ENCODE peak calls at places on chromosome 9, in five cellular contexts. R is CD4-positive, alpha-beta memory T cell; V is AG10803; H is NCI-H1436; Q is T-helper 9 cell. E is an unnamed sample.

GRCh38 chr9:121499427-121500164 is at the start of gene GGTA1:
- DNase-seq in R (no peak), V (peak), H (peak), Q (no peak), E (no peak)

GRCh38 chr9:70257991-70258691 is 637 bp upstream of the SMC5 start:
- DNase-seq in R (no peak), V (peak), H (peak), Q (no peak), E (no peak)

GRCh38 chr9:113310538-113310937 is 7.4 kb upstream of the RNF183 start:
- DNase-seq in R (no peak), V (peak), H (no peak), Q (no peak), E (no peak)

GRCh38 chr9:79264511-79265448 is 307.0 kb upstream of the TLE4 start:
- DNase-seq in R (no peak), V (peak), H (peak), Q (no peak), E (no peak)

GRCh38 chr9:121472361-121472910 is 27.2 kb downstream of the GGTA1 start:
- DNase-seq in R (no peak), V (no peak), H (no peak), Q (no peak), E (no peak)

GRCh38 chr9:97594414-97594921 is 38.7 kb downstream of the TSTD2 start:
- DNase-seq in R (no peak), V (no peak), H (no peak), Q (no peak), E (no peak)

GRCh38 chr9:81601639-81602623 is 87.4 kb downstream of the TLE1 start:
- DNase-seq in R (no peak), V (no peak), H (no peak), Q (no peak), E (no peak)

GRCh38 chr9:98603821-98604383 is 104.8 kb downstream of the GABBR2 start:
- DNase-seq in R (no peak), V (peak), H (no peak), Q (no peak), E (no peak)

GRCh38 chr9:75265525-75265972 is 177.2 kb downstream of the OSTF1 start:
- DNase-seq in R (peak), V (peak), H (peak), Q (peak), E (no peak)

GRCh38 chr9:71884005-71884404 is 27.0 kb downstream of the ABHD17B start:
- DNase-seq in R (no peak), V (no peak), H (no peak), Q (no peak), E (no peak)

GRCh38 chr9:136127313-136127712 is 8.6 kb upstream of the TMEM250 start:
- DNase-seq in R (no peak), V (no peak), H (no peak), Q (no peak), E (no peak)

E was measured in GM12878.